ENCODE peak calls at places on chromosomes 7 and 10, in eight cellular contexts. P is fibroblast of lung, O is tibial nerve, W is left ventricle myocardium inferior, H is heart left ventricle, J is breast epithelium, R is psoas muscle, D is esophagus muscularis mucosa. A is an unnamed sample. For H3K4me1, the result is how much of the 10 kb centered on the place peaks cover.

GRCh38 chr10:108132303-108132702 is 967.8 kb upstream of the SORCS1 start:
- DNase-seq in P (no peak), O (no peak), W (no peak), H (no peak), J (no peak), R (no peak), D (no peak), A (no peak)

GRCh38 chr10:19918800-19919199 is 102.6 kb downstream of the PLXDC2 start:
- DNase-seq in P (peak), O (no peak), W (no peak), H (no peak), J (no peak), R (no peak), D (no peak), A (peak)

GRCh38 chr10:122293156-122293978 is 22.3 kb downstream of the BTBD16 start:
- DNase-seq in P (no peak), O (no peak), W (no peak), H (no peak), J (no peak), R (no peak), D (no peak), A (no peak)

GRCh38 chr10:119197921-119198320 is 9.4 kb upstream of the GRK5 start:
- DNase-seq in P (peak), O (no peak), W (no peak), H (no peak), J (no peak), R (no peak), D (no peak), A (no peak)

GRCh38 chr10:105062881-105063280 is 421.8 kb downstream of the SORCS3 start:
- DNase-seq in P (peak), O (no peak), W (no peak), H (no peak), J (no peak), R (no peak), D (no peak), A (no peak)

GRCh38 chr7:66204822-66205735 is at the start of gene TPST1:
- DNase-seq in P (peak), O (peak), W (peak), H (peak), J (peak), R (peak), D (peak), A (peak)

GRCh38 chr10:74775099-74775498 is 51.3 kb upstream of the KAT6B start:
- DNase-seq in P (no peak), O (no peak), W (no peak), H (no peak), J (no peak), R (no peak), D (no peak), A (no peak)

GRCh38 chr10:132158810-132159209 is 27.9 kb upstream of the DPYSL4 start:
- DNase-seq in P (no peak), O (no peak), W (no peak), H (no peak), J (no peak), R (peak), D (no peak), A (no peak)

GRCh38 chr10:3784510-3785250 is at the start of gene KLF6:
- DNase-seq in P (no peak), O (no peak), W (peak), H (peak), J (no peak), R (peak), D (no peak), A (no peak)

GRCh38 chr10:133453516-133454203 is at the start of gene SCART1:
- DNase-seq in P (no peak), O (no peak), W (no peak), H (no peak), J (no peak), R (no peak), D (peak), A (no peak)

GRCh38 chr7:48426331-48426965 is 255.2 kb downstream of the ABCA13 start:
- DNase-seq in P (no peak), O (no peak), W (no peak), H (no peak), J (no peak), R (no peak), D (peak), A (no peak)

GRCh38 chr7:128963327-128963757 is 25.6 kb downstream of the IRF5 start:
- DNase-seq in P (peak), O (no peak), W (no peak), H (no peak), J (no peak), R (no peak), D (no peak), A (peak)

GRCh38 chr10:60238408-60239100 is 151.1 kb downstream of the ANK3 start:
- DNase-seq in P (peak), O (no peak), W (no peak), H (no peak), J (no peak), R (no peak), D (no peak), A (peak)

GRCh38 chr10:102565793-102566192 is 62.0 kb downstream of the SUFU start:
- DNase-seq in P (no peak), O (no peak), W (no peak), H (no peak), J (no peak), R (no peak), D (no peak), A (no peak)
- TF ChIP-seq CTCF in P (no peak), O (no peak), W (no peak), H (no peak), J (no peak), R (no peak), D (no peak), A (no peak)

GRCh38 chr10:14585287-14586193 is 189.2 kb downstream of the FAM107B start:
- DNase-seq in P (no peak), O (no peak), W (no peak), H (no peak), J (no peak), R (no peak), D (no peak), A (no peak)
- H3K4me1 ChIP-seq in P (under half), O (under half), W (under half), H (under half), J (under half), R (under half), D (under half), A (under half)

GRCh38 chr7:109073543-109073942 is 503.9 kb downstream of the DNAJB9 start:
- DNase-seq in P (no peak), O (no peak), W (no peak), H (no peak), J (no peak), R (no peak), D (no peak), A (no peak)

GRCh38 chr7:109076561-109076960 is 506.9 kb downstream of the DNAJB9 start:
- DNase-seq in P (no peak), O (no peak), W (no peak), H (no peak), J (no peak), R (no peak), D (no peak), A (no peak)
- H3K27ac ChIP-seq in P (no peak), O (no peak), W (no peak), H (no peak), J (no peak), R (no peak), D (no peak), A (no peak)

GRCh38 chr7:134755422-134756022 is 23.9 kb upstream of the CALD1 start:
- DNase-seq in P (peak), O (peak), W (no peak), H (no peak), J (no peak), R (no peak), D (peak), A (no peak)
- TF ChIP-seq CTCF in P (peak), O (peak), W (peak), H (peak), J (no peak), R (peak), D (peak), A (peak)

GRCh38 chr7:102434039-102434481 is 685 bp downstream of the ORAI2 start:
- DNase-seq in P (no peak), O (no peak), W (no peak), H (no peak), J (no peak), R (no peak), D (no peak), A (no peak)

GRCh38 chr7:102432476-102433318 is 678 bp upstream of the ORAI2 start:
- DNase-seq in P (no peak), O (no peak), W (no peak), H (no peak), J (no peak), R (no peak), D (no peak), A (no peak)

GRCh38 chr7:102429141-102429904 is 4.1 kb upstream of the ORAI2 start:
- DNase-seq in P (no peak), O (no peak), W (no peak), H (no peak), J (no peak), R (no peak), D (no peak), A (no peak)

GRCh38 chr7:102433319-102434038 is at the start of gene ORAI2:
- DNase-seq in P (peak), O (peak), W (peak), H (peak), J (peak), R (peak), D (no peak), A (no peak)

GRCh38 chr7:102431617-102432298 is 1.6 kb upstream of the ORAI2 start:
- DNase-seq in P (no peak), O (no peak), W (no peak), H (no peak), J (no peak), R (no peak), D (no peak), A (peak)
- H3K4me1 ChIP-seq in P (under half), O (under half), W (under half), H (under half), J (under half), R (under half), D (under half), A (under half)

GRCh38 chr10:109933984-109934565 is 10.8 kb upstream of the XPNPEP1 start:
- DNase-seq in P (no peak), O (no peak), W (no peak), H (no peak), J (no peak), R (no peak), D (no peak), A (no peak)
- H3K27ac ChIP-seq in P (no peak), O (no peak), W (peak), H (peak), J (no peak), R (peak), D (peak), A (no peak)

A was measured in foreskin keratinocyte.